ENCODE peak calls at places on chromosome 22, in four cellular contexts. T is dorsolateral prefrontal cortex, B is transverse colon, M is AG04450. D is an unnamed sample.

GRCh38 chr22:37032535-37033460 is 13.3 kb downstream of the MPST start:
- DNase-seq in M (no peak), T (no peak), B (peak), D (peak)

GRCh38 chr22:28030442-28030841 is 111.4 kb upstream of the PITPNB start:
- DNase-seq in B (no peak), M (no peak), T (no peak), D (no peak)

GRCh38 chr22:44182591-44183588 is 2.2 kb downstream of the PARVG start:
- DNase-seq in M (no peak), B (peak), T (no peak), D (no peak)

GRCh38 chr22:27238935-27239510 is 562.5 kb downstream of the MN1 start:
- DNase-seq in B (no peak), T (no peak), M (peak), D (peak)

GRCh38 chr22:23257889-23258825 is 77.8 kb downstream of the BCR start:
- DNase-seq in T (no peak), B (no peak), M (no peak), D (no peak)

GRCh38 chr22:44402196-44403111 is 89.7 kb upstream of the SHISAL1 start:
- DNase-seq in M (no peak), B (no peak), T (no peak), D (no peak)

GRCh38 chr22:19718255-19719054 is 4.2 kb downstream of the SEPTIN5 start:
- DNase-seq in B (no peak), M (no peak), T (peak), D (no peak)

GRCh38 chr22:27673839-27674238 is 127.7 kb downstream of the MN1 start:
- DNase-seq in M (no peak), B (no peak), T (peak), D (no peak)

GRCh38 chr22:23012081-23012622 is 58.2 kb upstream of the GNAZ start:
- DNase-seq in T (no peak), M (no peak), B (no peak), D (no peak)

GRCh38 chr22:44520695-44521094 is 22.7 kb upstream of the RTL6 start:
- DNase-seq in B (no peak), T (no peak), M (no peak), D (no peak)

GRCh38 chr22:19876941-19877625 is 22.4 kb upstream of the GNB1L start:
- DNase-seq in M (no peak), T (no peak), B (no peak), D (no peak)

GRCh38 chr22:25141994-25142620 is 57.6 kb upstream of the CRYBB3 start:
- DNase-seq in M (no peak), T (no peak), B (no peak), D (no peak)

GRCh38 chr22:17114173-17114957 is 6.8 kb downstream of the TMEM121B start:
- DNase-seq in M (no peak), T (no peak), B (no peak), D (no peak)

GRCh38 chr22:46758867-46759290 is 3.6 kb upstream of the TBC1D22A start:
- DNase-seq in M (peak), B (peak), T (no peak), D (peak)

GRCh38 chr22:27992294-27993165 is 73.5 kb upstream of the PITPNB start:
- DNase-seq in M (no peak), T (no peak), B (no peak), D (no peak)

GRCh38 chr22:22109693-22110466 is 127.3 kb upstream of the TOP3B start:
- DNase-seq in T (no peak), B (no peak), M (no peak), D (no peak)

GRCh38 chr22:19514831-19515565 is 9.2 kb downstream of the CLDN5 start:
- DNase-seq in B (no peak), T (no peak), M (no peak), D (peak)

GRCh38 chr22:23700706-23701105 is 9.9 kb downstream of the RGL4 start:
- DNase-seq in M (no peak), B (no peak), T (no peak), D (peak)

GRCh38 chr22:24157783-24158170 is 23.5 kb upstream of the SUSD2 start:
- DNase-seq in T (peak), B (no peak), M (no peak), D (no peak)

GRCh38 chr22:40178417-40179409 is 988 bp downstream of the TNRC6B start:
- DNase-seq in T (no peak), M (no peak), B (peak), D (peak)

GRCh38 chr22:24466831-24467249 is 28.3 kb upstream of the UPB1 start:
- DNase-seq in M (no peak), T (no peak), B (no peak), D (peak)

GRCh38 chr22:19292262-19293230 is 1.0 kb upstream of the CLTCL1 start:
- DNase-seq in T (no peak), M (no peak), B (peak), D (no peak)

GRCh38 chr22:19809741-19810140 is 44.9 kb downstream of the GNB1L start:
- DNase-seq in T (no peak), B (no peak), M (no peak), D (no peak)

GRCh38 chr22:36295247-36295646 is 42.3 kb downstream of the APOL1 start:
- DNase-seq in B (no peak), M (no peak), T (no peak), D (no peak)

GRCh38 chr22:17411213-17411612 is 42.0 kb downstream of the CECR2 start:
- DNase-seq in B (no peak), M (no peak), T (no peak), D (peak)

GRCh38 chr22:48886604-48887393 is 940.9 kb downstream of the BRD1 start:
- DNase-seq in M (no peak), T (no peak), B (no peak), D (no peak)

DNA sequence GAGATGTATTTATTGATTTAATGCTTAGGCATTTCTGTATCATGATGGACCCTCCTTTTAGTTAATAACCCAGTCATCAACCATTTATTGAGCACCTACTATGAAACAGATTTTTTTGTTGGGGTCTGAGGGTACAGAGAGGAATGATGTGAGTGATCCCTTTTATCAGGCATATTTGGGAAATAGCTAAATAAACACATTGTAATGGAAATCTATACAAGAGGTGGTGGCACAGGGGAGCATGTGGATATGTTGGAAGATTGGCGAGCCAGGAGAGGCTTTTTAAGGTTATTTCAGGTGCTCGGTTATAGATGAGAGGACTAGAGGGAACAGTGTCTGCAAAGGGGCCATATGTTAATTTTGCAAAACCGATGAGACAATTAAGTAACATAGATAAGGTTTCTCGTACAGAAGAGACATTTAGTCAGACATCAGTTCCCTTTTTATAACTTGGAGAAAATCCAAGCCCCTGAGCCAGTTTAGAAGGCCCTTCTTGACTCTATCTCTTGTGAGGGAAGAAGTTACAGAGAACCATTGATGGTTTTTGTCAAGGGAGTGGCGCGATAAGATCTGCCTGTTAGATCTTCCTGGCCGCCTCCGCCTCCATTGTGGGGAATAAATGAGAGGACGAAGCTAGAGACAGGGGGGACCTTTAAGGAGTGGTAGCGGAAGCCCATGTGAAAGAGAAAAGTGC is 2.0 kb downstream of the ATXN10 start:
- DNase-seq in T (no peak), M (no peak), B (no peak), D (no peak)
- H3K4me3 ChIP-seq in T (peak), M (peak), B (no peak), D (no peak)

DNA sequence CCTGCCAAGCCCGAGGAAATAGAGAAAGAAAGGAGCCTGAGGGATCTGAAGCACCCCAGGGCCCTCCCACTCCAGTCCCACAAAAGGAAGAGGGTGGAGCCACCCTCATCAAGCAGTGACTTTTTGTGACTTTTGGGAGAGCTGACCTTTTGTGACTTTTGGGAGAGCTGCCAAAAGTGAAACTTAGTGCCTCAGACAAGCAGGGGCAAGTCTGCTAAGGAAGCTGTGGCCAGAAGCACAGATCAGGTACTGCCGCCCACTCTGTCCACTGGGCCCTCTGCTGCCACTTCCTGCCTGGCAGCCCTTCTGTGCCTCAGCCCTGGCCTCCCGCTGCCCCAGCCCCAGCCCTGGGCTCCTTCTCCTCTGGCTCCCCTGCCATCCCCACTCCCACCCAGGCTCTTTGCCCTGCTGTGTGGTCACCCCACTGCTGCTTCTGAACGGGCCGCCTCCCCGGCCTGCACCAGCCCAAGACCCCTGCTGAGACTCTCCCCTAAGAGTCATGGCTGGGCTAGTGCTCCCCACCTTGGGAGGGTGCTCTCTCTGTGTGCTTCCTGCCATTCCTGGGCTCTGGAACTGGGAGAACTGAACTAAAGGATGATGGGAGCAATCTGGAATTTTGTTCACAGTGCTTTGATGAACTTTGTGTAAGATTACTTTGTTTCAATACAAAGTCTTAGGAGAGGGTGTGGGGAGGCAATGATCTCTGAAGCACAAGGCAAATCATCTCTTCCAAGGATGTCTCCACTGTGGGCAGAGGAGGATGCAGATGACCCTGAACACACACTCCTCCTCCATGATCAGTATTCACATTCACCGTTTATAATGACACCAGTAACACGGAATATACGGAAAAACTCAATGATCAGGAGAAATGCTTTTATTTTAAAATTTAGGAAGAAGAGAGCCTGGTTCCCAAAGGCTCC is at the start of gene APOBEC3H:
- DNase-seq in B (peak), M (no peak), T (no peak), D (peak)
- TF ChIP-seq CTCF in B (no peak), M (no peak), T (no peak), D (no peak)

GRCh38 chr22:50193621-50194020 is 7.2 kb upstream of the SELENOO start:
- DNase-seq in M (no peak), B (no peak), T (no peak), D (no peak)

GRCh38 chr22:50191041-50191740 is 5.5 kb downstream of the TRABD start:
- DNase-seq in M (no peak), B (peak), T (no peak), D (no peak)

GRCh38 chr22:50190182-50190951 is 4.7 kb downstream of the TRABD start:
- DNase-seq in T (no peak), B (peak), M (no peak), D (peak)

GRCh38 chr22:50192825-50193204 is 7.1 kb downstream of the TRABD start:
- DNase-seq in M (no peak), B (peak), T (no peak), D (no peak)

DNA sequence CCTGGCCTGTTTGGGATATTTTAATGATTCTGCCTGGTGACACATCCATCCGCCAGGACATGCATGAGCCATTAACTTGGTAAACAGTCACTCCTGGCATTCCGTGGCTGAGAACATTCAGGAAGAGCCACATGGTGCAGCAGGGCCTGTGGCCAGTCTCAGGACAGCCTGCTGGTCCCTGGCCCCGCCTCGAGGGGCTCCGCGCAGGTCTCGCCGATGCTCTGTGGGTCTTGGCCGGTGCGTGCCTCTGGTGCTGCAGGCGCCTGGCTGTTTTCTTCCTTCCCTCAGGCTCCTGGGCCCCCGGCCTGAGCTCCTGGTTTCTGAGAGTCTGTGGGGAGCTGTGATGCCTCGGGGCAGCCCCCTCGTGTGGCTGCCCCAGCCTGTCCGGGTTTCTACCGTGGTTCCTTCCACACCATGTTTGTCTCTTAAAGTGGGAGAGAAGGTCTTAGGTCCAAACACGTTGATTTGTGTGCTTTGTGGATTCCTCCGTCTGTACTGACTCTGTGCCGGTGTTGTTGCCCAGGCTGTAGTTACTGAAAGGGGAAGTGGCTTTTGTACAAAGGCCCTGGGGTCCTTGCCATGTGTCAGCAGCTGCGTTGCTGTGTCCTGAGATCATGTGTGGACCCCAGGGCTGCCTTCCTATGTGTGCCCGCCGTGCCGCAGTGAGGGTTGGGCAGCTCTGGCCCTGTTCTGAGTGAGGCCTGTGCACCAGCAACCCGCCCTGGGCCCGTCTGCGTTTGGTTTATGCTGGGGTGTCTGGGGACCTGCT is 6.5 kb downstream of the TRABD start:
- DNase-seq in T (no peak), B (no peak), M (no peak), D (no peak)
- H3K4me3 ChIP-seq in T (no peak), B (no peak), M (no peak), D (no peak)

DNA sequence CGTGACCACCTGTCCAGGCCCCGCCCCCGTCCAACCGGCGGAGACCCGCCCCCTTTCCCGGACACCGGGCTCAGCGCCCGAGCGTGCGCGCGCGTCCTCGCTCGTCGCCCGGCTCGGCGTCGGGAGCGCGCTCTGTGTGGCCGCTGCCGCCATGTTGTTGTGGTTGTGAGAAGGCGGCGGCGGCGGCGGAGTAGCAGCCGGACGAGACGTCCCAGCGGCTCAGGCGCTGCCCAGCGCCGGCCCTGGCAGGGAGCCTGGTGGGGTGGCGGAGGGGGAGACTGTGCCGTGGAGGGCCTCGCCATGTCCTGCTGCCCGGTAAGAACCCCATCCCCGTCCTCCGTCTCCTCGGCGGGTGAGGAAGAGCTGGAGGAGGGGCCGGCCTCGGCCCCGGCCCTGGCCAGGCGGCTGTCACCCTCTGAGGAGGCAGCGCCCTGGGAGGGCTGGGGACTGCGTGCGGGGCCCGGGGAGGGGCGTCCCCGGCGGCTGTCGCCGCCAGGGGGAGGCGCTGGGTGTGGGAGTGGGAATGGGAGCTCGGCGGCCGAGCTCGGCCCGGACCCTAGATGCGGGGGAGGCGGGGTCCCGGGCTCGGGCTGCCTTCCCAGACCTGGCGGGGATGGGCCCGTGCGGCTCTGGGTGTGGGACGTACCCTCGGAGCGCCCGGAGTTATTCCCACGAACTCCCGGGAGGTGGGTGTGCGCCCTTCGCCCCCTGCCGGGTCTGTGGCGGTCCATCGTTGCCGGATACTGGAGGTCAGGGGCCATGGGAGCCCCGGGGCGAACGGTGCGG is at the start of gene MTMR3:
- DNase-seq in M (peak), B (peak), T (peak), D (peak)
- TF ChIP-seq CTCF in M (peak), B (peak), T (peak), D (no peak)

GRCh38 chr22:50271011-50271394 is 823 bp upstream of the MAPK11 start:
- DNase-seq in B (no peak), T (no peak), M (no peak), D (no peak)

GRCh38 chr22:50270302-50271010 is at the start of gene MAPK11:
- DNase-seq in M (no peak), B (peak), T (peak), D (peak)

GRCh38 chr22:50271519-50271970 is 1.4 kb upstream of the MAPK11 start:
- DNase-seq in B (peak), T (peak), M (no peak), D (peak)

GRCh38 chr22:50274311-50274710 is 4.1 kb upstream of the MAPK11 start:
- DNase-seq in T (peak), B (peak), M (no peak), D (peak)

DNA sequence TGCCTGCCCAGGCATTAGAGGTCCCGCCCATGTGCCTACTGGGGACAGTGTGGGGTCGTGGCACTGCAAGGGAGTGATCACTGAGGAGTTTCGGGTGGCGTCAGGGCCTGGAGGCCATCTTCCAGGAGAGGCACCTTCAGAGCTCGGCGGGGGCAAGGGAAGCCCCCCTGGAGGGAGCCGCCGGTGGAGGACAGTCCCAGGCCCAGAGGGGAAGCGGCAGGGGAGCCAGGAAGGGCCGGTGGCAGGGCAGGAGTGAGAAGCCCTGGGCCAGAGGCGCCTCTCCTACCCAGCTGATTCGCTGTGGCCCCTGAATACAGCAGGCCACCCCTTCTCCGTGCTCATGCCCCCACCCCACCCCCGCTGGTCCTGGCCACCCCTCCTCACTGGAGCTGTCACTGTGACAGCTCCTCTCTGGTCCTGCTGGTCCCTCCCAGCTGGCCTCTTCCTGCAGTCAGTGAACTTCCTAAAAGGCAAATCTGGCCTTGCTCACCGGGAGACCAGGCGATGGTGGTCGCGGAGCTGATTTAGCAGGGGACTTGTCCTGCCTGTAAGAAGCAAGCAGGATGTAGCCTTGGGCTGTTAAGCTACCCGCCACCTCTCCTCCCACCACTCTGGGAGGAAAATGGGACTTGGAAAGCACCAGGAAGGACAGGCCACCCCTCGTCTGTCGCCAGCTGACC is 2.1 kb upstream of the MAPK11 start:
- DNase-seq in B (no peak), M (no peak), T (no peak), D (no peak)
- H3K4me3 ChIP-seq in B (no peak), M (no peak), T (peak), D (no peak)

GRCh38 chr22:32100711-32101110 is 57.6 kb downstream of the SLC5A1 start:
- DNase-seq in T (no peak), M (no peak), B (no peak), D (no peak)

GRCh38 chr22:32106930-32107329 is 52.2 kb downstream of the C22orf42 start:
- DNase-seq in M (no peak), B (no peak), T (no peak), D (peak)

GRCh38 chr22:32103648-32104326 is 55.3 kb downstream of the C22orf42 start:
- DNase-seq in M (no peak), B (no peak), T (no peak), D (peak)
- TF ChIP-seq CTCF in M (no peak), B (no peak), T (peak), D (peak)

GRCh38 chr22:32043391-32043790 is 330 bp downstream of the SLC5A1 start:
- DNase-seq in M (no peak), T (no peak), B (no peak), D (no peak)
- H3K4me3 ChIP-seq in M (no peak), T (no peak), B (peak), D (no peak)

GRCh38 chr22:42432818-42433217 is 615 bp upstream of the NFAM1 start:
- DNase-seq in T (no peak), B (no peak), M (no peak), D (no peak)
- TF ChIP-seq CTCF in T (no peak), B (no peak), M (no peak), D (no peak)

GRCh38 chr22:49937758-49938564 is 19.5 kb downstream of the CRELD2 start:
- DNase-seq in T (peak), B (no peak), M (no peak), D (no peak)

GRCh38 chr22:49934891-49935557 is 16.6 kb downstream of the CRELD2 start:
- DNase-seq in T (peak), B (peak), M (no peak), D (peak)

GRCh38 chr22:49935561-49935960 is 17.1 kb downstream of the CRELD2 start:
- DNase-seq in B (no peak), T (no peak), M (no peak), D (no peak)

GRCh38 chr22:49936973-49937757 is 18.7 kb downstream of the CRELD2 start:
- DNase-seq in M (no peak), T (peak), B (no peak), D (no peak)

GRCh38 chr22:49936018-49936972 is 17.9 kb downstream of the CRELD2 start:
- DNase-seq in M (peak), T (peak), B (peak), D (peak)
- H3K4me3 ChIP-seq in M (peak), T (peak), B (peak), D (peak)

D was measured in choroid plexus epithelial cell.